ENCODE peak calls at places on chromosome 10, in six cellular contexts. O is GM10248, G is heart right ventricle, I is cardiac muscle cell, E is GM23338, Q is epithelial cell of esophagus. M is an unnamed sample.

GRCh38 chr10:51895209-51895608 is 195.8 kb upstream of the CSTF2T start:
- DNase-seq in Q (peak; percentile 86), G (peak; percentile 33), I (no peak), E (no peak), O (no peak), M (no peak)

GRCh38 chr10:78623577-78624215 is 445.1 kb upstream of the ZMIZ1 start:
- DNase-seq in O (no peak), G (no peak), Q (peak; percentile 73), I (peak; percentile 61), E (no peak), M (no peak)

GRCh38 chr10:70680899-70681730 is 8.8 kb downstream of the ADAMTS14 start:
- DNase-seq in I (no peak), E (no peak), G (no peak), O (no peak), Q (peak; percentile 17), M (no peak)

GRCh38 chr10:4635394-4635793 is 190.6 kb upstream of the AKR1E2 start:
- DNase-seq in Q (no peak), I (no peak), O (no peak), E (no peak), G (no peak), M (no peak)

GRCh38 chr10:46229144-46229563 is 57.6 kb upstream of the ANTXRL start:
- DNase-seq in O (no peak), Q (no peak), I (peak; percentile 61), E (peak; percentile 81), G (no peak), M (peak; percentile 42)

GRCh38 chr10:42638821-42639270 is 476 bp upstream of the ZNF33B start:
- DNase-seq in E (no peak), G (no peak), I (no peak), O (no peak), Q (no peak), M (no peak)

GRCh38 chr10:32981760-32982159 is 23.7 kb upstream of the ITGB1 start:
- DNase-seq in E (no peak), O (no peak), Q (peak; percentile 27), G (peak; percentile 63), I (peak; percentile 12), M (peak; percentile 45)

GRCh38 chr10:71973777-71974488 is 9.7 kb downstream of the CHST3 start:
- DNase-seq in O (no peak), I (no peak), G (no peak), Q (no peak), E (no peak), M (no peak)

GRCh38 chr10:3419719-3420495 is 247.3 kb upstream of the PITRM1 start:
- DNase-seq in I (no peak), G (no peak), O (no peak), E (no peak), Q (no peak), M (no peak)

GRCh38 chr10:8405551-8405950 is 351.1 kb downstream of the GATA3 start:
- DNase-seq in E (no peak), G (no peak), I (no peak), Q (no peak), O (no peak), M (no peak)

GRCh38 chr10:132564249-132564605 is 26.6 kb downstream of the INPP5A start:
- DNase-seq in E (no peak), Q (no peak), O (no peak), I (no peak), G (no peak), M (no peak)

GRCh38 chr10:63164045-63164722 is 31.1 kb downstream of the NRBF2 start:
- DNase-seq in I (no peak), Q (peak; percentile 47), E (no peak), G (no peak), O (no peak), M (no peak)

GRCh38 chr10:63169063-63169462 is 35.9 kb downstream of the NRBF2 start:
- DNase-seq in O (no peak), E (no peak), Q (no peak), I (no peak), G (no peak), M (no peak)

GRCh38 chr10:63169624-63170023 is 36.5 kb downstream of the NRBF2 start:
- DNase-seq in O (no peak), Q (no peak), I (no peak), E (no peak), G (no peak), M (no peak)

GRCh38 chr10:63165249-63165648 is 32.1 kb downstream of the NRBF2 start:
- DNase-seq in G (no peak), Q (no peak), I (no peak), E (no peak), O (no peak), M (no peak)

DNA sequence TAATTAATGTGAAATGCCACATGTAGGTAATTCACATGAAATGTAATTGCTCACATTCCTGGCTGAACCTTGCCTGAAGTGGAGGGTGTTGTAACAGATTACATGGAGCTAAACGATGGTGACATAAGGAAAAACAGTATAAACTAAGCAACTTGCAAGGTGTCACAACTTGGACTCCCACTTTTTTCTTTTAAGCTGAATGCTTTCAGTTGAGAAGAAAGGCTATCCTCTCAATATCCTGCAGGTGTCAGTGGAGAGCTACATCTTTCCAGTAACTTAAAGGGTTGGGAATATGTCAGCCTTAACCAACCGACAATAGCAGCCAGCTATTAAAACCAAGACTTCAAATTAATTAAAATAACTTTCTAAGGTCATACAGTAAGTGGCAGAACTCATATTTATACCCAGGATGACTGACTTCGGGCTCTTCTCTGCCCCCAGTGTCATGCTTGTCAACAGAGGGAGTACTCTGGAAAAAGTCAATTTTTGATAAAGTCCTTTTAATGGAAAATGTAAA is 33.7 kb downstream of the NRBF2 start:
- DNase-seq in Q (peak; percentile 82), I (peak; percentile 78), O (peak; percentile 31), E (peak; percentile 87), G (peak; percentile 61), M (peak; percentile 20)
- TF ChIP-seq CTCF in Q (peak; percentile 88), I (peak; percentile 73), O (peak; percentile 60), E (peak; percentile 77), G (peak; percentile 41), M (peak; percentile 74)

GRCh38 chr10:14822879-14823755 is 14.7 kb downstream of the CDNF start:
- DNase-seq in Q (peak; percentile 49), O (peak; percentile 58), I (peak; percentile 44), E (peak; percentile 72), G (peak; percentile 23), M (peak; percentile 22)
- TF ChIP-seq CTCF in Q (peak; percentile 79), O (peak; percentile 77), I (peak; percentile 73), E (peak; percentile 86), G (peak; percentile 22), M (peak; percentile 65)

DNA sequence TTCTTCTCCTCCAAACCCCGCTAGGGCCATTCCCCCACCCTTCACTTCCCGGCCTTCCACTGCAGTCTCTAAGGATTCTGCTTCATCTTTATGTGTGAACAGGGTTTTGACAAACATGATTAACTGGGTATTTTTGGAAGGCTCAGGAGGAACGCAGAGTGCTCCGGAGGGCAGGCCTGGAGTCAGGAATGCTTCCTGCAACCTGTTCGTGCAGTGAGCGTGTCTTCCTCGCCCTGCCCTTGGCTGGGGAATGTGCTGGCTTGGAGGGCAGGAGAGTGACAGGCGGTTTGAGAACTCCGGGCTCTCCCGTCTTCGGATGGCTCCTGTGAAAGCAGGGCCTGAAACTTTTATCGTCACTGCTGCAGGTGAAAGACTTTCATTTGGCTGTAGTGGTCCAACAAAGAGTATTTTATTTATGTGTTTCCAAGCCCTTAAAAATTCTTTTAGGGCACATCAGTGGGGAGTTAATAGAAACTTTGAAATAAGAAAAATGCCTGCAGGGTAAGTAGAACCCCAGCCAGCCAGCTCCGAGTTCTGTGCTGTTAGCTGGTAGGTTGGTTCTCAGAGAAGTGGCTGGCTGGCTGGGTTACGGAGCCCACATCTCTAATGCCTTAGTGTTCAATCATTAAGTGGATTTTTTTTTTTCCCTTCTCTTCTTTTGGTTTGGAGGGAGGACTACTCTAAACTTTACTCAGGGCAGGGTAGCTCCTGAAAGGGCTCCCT is 51.0 kb downstream of the TCF7L2 start:
- DNase-seq in Q (peak; percentile 70), O (no peak), I (peak; percentile 88), E (peak; percentile 72), G (no peak), M (no peak)
- TF ChIP-seq CTCF in Q (peak; percentile 66), O (no peak), I (no peak), E (no peak), G (no peak), M (no peak)

GRCh38 chr10:18142151-18142550 is 1.9 kb downstream of the CACNB2 start:
- DNase-seq in I (no peak), Q (no peak), G (no peak), E (no peak), O (no peak), M (no peak)

GRCh38 chr10:18137111-18137510 is 3.1 kb upstream of the CACNB2 start:
- DNase-seq in E (no peak), Q (no peak), O (no peak), G (no peak), I (no peak), M (no peak)

GRCh38 chr10:18140957-18141888 is 999 bp downstream of the CACNB2 start:
- DNase-seq in I (peak; percentile 52), Q (peak; percentile 25), G (no peak), E (peak; percentile 57), O (no peak), M (no peak)

GRCh38 chr10:18136056-18136916 is 3.9 kb upstream of the CACNB2 start:
- DNase-seq in G (no peak), Q (peak; percentile 22), I (no peak), E (peak; percentile 48), O (no peak), M (no peak)

DNA sequence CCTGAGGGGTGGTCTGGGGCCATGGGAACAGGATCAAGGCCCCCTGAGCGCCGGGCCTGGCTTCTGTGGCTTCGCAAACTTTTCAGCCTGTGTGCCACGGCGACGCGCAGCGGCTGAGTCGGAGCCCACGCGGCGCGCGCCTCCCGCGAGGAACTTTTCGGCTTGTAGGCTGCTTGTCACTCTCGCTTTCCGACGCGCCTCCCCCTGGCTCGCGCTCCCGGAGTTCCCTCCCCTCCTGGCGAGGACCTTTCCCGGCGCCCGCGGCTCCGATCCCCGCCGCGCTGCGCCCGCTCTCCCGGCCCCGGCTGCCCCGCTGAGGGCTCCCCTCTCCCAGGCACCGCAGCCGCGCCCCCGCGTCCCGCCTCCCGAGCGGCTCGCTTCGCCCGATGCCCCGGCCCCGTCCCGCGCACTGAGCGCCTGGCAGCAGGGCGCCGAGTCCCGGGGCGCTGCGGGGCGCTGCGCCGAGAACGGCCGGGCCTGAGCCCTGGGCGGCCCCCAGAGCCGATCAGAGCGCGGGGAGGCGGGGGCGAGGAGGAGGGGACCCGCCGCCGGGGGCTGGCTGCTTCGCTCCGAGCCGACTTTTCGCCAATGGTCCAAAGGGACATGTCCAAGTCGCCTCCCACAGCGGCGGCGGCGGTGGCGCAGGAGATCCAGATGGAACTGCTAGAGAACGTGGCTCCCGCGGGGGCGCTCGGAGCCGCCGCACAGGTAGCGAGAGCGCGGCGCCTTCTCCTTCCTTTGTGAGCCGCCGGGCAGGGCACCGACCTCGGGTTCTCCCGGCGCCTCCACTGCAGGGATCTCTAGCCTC is at the start of gene CACNB2:
- DNase-seq in Q (peak; percentile 47), G (peak; percentile 68), I (peak; percentile 91), E (peak; percentile 77), O (peak; percentile 6), M (peak; percentile 79)
- TF ChIP-seq CTCF in Q (no peak), G (no peak), I (no peak), E (no peak), O (no peak), M (no peak)

M was measured in nephron progenitor cell.